ENCODE peak calls at places on chromosomes 12 and 14, in six cellular contexts. Q, X, A, L, S and G are unnamed samples.

GRCh38 chr12:100741084-100741711 is 53.4 kb upstream of the ANO4 start:
- DNase-seq in X (peak), Q (peak), A (no peak), S (no peak), L (no peak), G (peak)

GRCh38 chr14:67908061-67908767 is 88.6 kb downstream of the RAD51B start:
- DNase-seq in L (no peak), S (no peak), Q (no peak), X (no peak), A (no peak), G (no peak)

GRCh38 chr12:42957136-42957535 is 367.6 kb upstream of the PRICKLE1 start:
- DNase-seq in Q (no peak), S (no peak), A (no peak), L (no peak), X (no peak), G (no peak)

GRCh38 chr12:6613015-6613775 is 6.0 kb upstream of the CHD4 start:
- DNase-seq in Q (peak), L (peak), S (no peak), X (no peak), A (no peak), G (peak)

GRCh38 chr14:72828604-72829003 is 65.3 kb downstream of the DPF3 start:
- DNase-seq in S (no peak), X (no peak), A (no peak), Q (no peak), L (no peak), G (no peak)

GRCh38 chr14:54450535-54450934 is 9.4 kb upstream of the CNIH1 start:
- DNase-seq in X (no peak), S (no peak), L (no peak), Q (no peak), A (no peak), G (no peak)

GRCh38 chr12:4579305-4580097 is 17.5 kb downstream of the DYRK4 start:
- DNase-seq in Q (no peak), X (no peak), A (no peak), S (no peak), L (no peak), G (peak)

GRCh38 chr14:73261075-73261474 is 23.8 kb downstream of the PAPLN start:
- DNase-seq in S (no peak), Q (no peak), A (no peak), L (no peak), X (no peak), G (no peak)